ENCODE peak calls at places on chromosomes 2 and 18, in ten cellular contexts. M is hepatocyte; W is pancreas; H is WERI-Rb-1; U is adrenal gland; G is testis; V is HepG2; P is brain microvascular endothelial cell; T is A549; J is CD8-positive, alpha-beta T cell. N is an unnamed sample.

GRCh38 chr2:176334729-176335128 is 65.5 kb downstream of the MTX2 start:
- DNase-seq in M (no peak), W (no peak), H (no peak), U (no peak), G (no peak), V (no peak), P (no peak), T (no peak), J (no peak), N (no peak)

GRCh38 chr2:69789129-69789528 is 40.3 kb upstream of the GMCL1 start:
- DNase-seq in M (peak; percentile 81), W (no peak), H (no peak), U (peak; percentile 17), G (no peak), V (peak; percentile 82), P (peak; percentile 98), T (peak; percentile 91), J (no peak), N (no peak)

GRCh38 chr2:144510206-144510991 is 9.5 kb downstream of the ZEB2 start:
- DNase-seq in M (peak; percentile 30), W (no peak), H (no peak), U (no peak), G (no peak), V (peak; percentile 45), P (peak; percentile 85), T (no peak), J (no peak), N (no peak)

GRCh38 chr2:167406558-167406957 is 518.3 kb downstream of the XIRP2 start:
- DNase-seq in M (no peak), W (no peak), H (peak; percentile 12), U (no peak), G (no peak), V (no peak), P (peak; percentile 95), T (no peak), J (no peak), N (no peak)

GRCh38 chr2:164145093-164145987 is 409.5 kb upstream of the FIGN start:
- DNase-seq in M (no peak), W (no peak), H (no peak), U (no peak), G (no peak), V (no peak), P (peak; percentile 57), T (no peak), J (no peak), N (no peak)

GRCh38 chr2:240325006-240325653 is 110.3 kb upstream of the GPC1 start:
- DNase-seq in M (no peak), W (no peak), H (no peak), U (no peak), G (no peak), V (no peak), P (no peak), T (no peak), J (no peak), N (no peak)

GRCh38 chr2:102488063-102488462 is 15.0 kb downstream of the SLC9A4 start:
- DNase-seq in M (peak; percentile 22), W (no peak), H (no peak), U (no peak), G (no peak), V (no peak), P (peak; percentile 5), T (no peak), J (no peak), N (peak; percentile 69)

GRCh38 chr2:95073856-95074662 is 47.5 kb downstream of the MRPS5 start:
- DNase-seq in M (peak; percentile 2), W (no peak), H (peak; percentile 62), U (no peak), G (no peak), V (no peak), P (no peak), T (no peak), J (no peak), N (no peak)

GRCh38 chr2:70188460-70188859 is 2.4 kb downstream of the C2orf42 start:
- DNase-seq in M (peak; percentile 46), W (no peak), H (no peak), U (no peak), G (no peak), V (peak; percentile 94), P (no peak), T (peak; percentile 62), J (no peak), N (no peak)

GRCh38 chr2:37378411-37378810 is 34.0 kb downstream of the QPCT start:
- DNase-seq in M (no peak), W (no peak), H (no peak), U (no peak), G (no peak), V (peak; percentile 43), P (peak; percentile 60), T (no peak), J (no peak), N (peak; percentile 73)

GRCh38 chr2:237403024-237403882 is 10.7 kb downstream of the COL6A3 start:
- DNase-seq in M (no peak), W (no peak), H (no peak), U (no peak), G (peak; percentile 40), V (no peak), P (no peak), T (no peak), J (no peak), N (no peak)

GRCh38 chr2:70708376-70709199 is 59.4 kb downstream of the ADD2 start:
- DNase-seq in M (no peak), W (no peak), H (no peak), U (no peak), G (no peak), V (no peak), P (no peak), T (no peak), J (no peak), N (no peak)

GRCh38 chr2:239133945-239134570 is 266.8 kb downstream of the HDAC4 start:
- DNase-seq in M (no peak), W (no peak), H (no peak), U (no peak), G (no peak), V (no peak), P (no peak), T (no peak), J (no peak), N (no peak)

GRCh38 chr2:155766342-155767115 is 566.0 kb downstream of the NR4A2 start:
- DNase-seq in M (no peak), W (no peak), H (no peak), U (no peak), G (no peak), V (no peak), P (no peak), T (no peak), J (no peak), N (no peak)

GRCh38 chr2:191894681-191895147 is 47.8 kb upstream of the CAVIN2 start:
- DNase-seq in M (no peak), W (no peak), H (no peak), U (no peak), G (no peak), V (no peak), P (peak; percentile 14), T (peak; percentile 27), J (no peak), N (peak; percentile 79)
- H3K27ac ChIP-seq in M (no peak overlapping the region), W (no peak overlapping the region), H (no peak overlapping the region), U (no peak overlapping the region), G (no peak overlapping the region), V (no peak overlapping the region), P (no peak overlapping the region), T (peak overlapping the region; percentile 81), J (no peak overlapping the region), N (peak overlapping the region; percentile 88)

GRCh38 chr18:26021061-26021754 is 69.2 kb downstream of the SS18 start:
- DNase-seq in M (no peak), W (no peak), H (no peak), U (no peak), G (no peak), V (no peak), P (no peak), T (no peak), J (no peak), N (no peak)

GRCh38 chr18:26014462-26014861 is 76.0 kb downstream of the SS18 start:
- DNase-seq in M (no peak), W (no peak), H (no peak), U (no peak), G (no peak), V (no peak), P (no peak), T (no peak), J (no peak), N (no peak)

GRCh38 chr18:26022585-26022984 is 67.8 kb downstream of the SS18 start:
- DNase-seq in M (no peak), W (no peak), H (no peak), U (no peak), G (no peak), V (no peak), P (no peak), T (no peak), J (no peak), N (no peak)

DNA sequence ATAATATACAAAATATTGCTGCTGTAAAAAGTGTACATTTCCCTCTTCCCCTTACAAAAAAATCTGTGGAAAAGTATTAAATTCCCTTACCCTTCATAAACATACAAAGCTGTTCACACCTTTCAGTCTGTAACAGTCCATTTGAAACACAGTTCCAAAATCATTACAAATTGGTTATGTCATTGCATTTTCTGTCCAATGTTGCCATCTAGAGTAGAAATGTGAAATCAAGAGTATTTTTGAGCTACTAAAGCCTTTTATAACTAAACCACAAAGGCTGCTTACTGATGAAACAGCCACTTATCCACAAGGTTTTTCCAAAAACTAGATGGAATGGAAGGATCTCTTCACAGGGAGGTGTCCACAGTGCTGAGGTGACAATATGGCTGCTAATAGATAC is 72.5 kb downstream of the SS18 start:
- DNase-seq in M (no peak), W (no peak), H (no peak), U (no peak), G (no peak), V (no peak), P (no peak), T (peak; percentile 4), J (no peak), N (no peak)
- TF ChIP-seq CTCF in M (peak; percentile 42), W (no peak), H (no peak), U (no peak), G (no peak), V (no peak), P (no peak), T (no peak), J (no peak), N (no peak)

GRCh38 chr2:67626076-67626475 is 228.9 kb downstream of the ETAA1 start:
- DNase-seq in M (no peak), W (no peak), H (no peak), U (no peak), G (no peak), V (no peak), P (no peak), T (no peak), J (no peak), N (no peak)
- H3K27ac ChIP-seq in M (no peak overlapping the region), W (no peak overlapping the region), H (no peak overlapping the region), U (no peak overlapping the region), G (no peak overlapping the region), V (no peak overlapping the region), P (no peak overlapping the region), T (no peak overlapping the region), J (no peak overlapping the region), N (no peak overlapping the region)

DNA sequence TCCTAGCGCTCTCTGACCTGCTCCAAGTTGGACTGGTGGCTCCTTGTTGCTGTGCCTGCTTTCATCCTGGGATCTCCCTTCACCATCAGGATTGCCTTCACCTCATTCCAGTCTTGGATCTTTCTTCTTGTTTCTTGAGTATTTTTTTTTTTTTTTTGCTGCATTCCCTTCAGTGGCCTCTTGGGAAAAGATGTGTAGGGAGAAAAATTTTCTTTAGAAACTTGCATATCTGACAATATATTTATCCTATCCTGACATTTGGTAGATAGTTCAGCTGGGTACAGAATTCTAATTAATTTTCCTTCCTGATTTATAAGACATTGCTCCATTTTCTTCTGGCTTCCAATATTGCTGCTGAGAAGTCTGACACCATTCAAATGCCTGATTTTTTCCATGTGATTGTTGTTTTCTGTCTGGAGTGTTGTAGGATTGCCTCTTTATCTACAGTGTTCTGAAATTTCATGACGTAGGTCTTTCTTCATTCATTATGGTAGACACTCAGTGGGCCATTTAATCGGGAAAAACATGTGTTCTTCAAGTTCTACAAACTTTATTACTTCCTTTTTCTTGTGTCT is 23.0 kb upstream of the IL1A start:
- DNase-seq in M (no peak), W (no peak), H (no peak), U (no peak), G (no peak), V (no peak), P (no peak), T (no peak), J (no peak), N (no peak)
- TF ChIP-seq CTCF in M (no peak), W (no peak), H (no peak), U (no peak), G (peak; percentile 6), V (no peak), P (peak; percentile 4), T (no peak), J (no peak), N (no peak)

N was measured in RWPE1.